ENCODE peak calls at places on chromosomes 1 and 21, in ten cellular contexts. E is NB4, S is bronchial epithelial cell, Z is choroid plexus epithelial cell, H is heart left ventricle, R is cardiac fibroblast, G is AG04450, Y is neural progenitor cell, W is ascending aorta, A is GM13976. T is an unnamed sample.

GRCh38 chr1:19772053-19772452 is 27.7 kb downstream of the TMCO4 start:
- DNase-seq in E (no peak), S (no peak), Z (no peak), H (no peak), R (no peak), G (no peak), Y (no peak), W (no peak), A (no peak), T (no peak)

GRCh38 chr1:115564201-115564600 is 77.6 kb upstream of the VANGL1 start:
- DNase-seq in E (no peak), S (no peak), Z (no peak), H (no peak), R (no peak), G (no peak), Y (peak; percentile 42), W (no peak), A (no peak), T (no peak)

GRCh38 chr21:32315511-32316362 is 17.1 kb downstream of the MRAP start:
- DNase-seq in E (no peak), S (no peak), Z (peak; percentile 35), H (no peak), R (no peak), G (no peak), Y (no peak), W (no peak), A (no peak), T (no peak)

GRCh38 chr21:16509466-16509865 is 779.7 kb downstream of the USP25 start:
- DNase-seq in E (no peak), S (no peak), Z (peak; percentile 16), H (no peak), R (no peak), G (no peak), Y (no peak), W (no peak), A (no peak), T (no peak)

GRCh38 chr1:153510984-153511410 is 24.8 kb downstream of the S100A6 start:
- DNase-seq in E (peak; percentile 84), S (peak; percentile 57), Z (peak; percentile 83), H (peak; percentile 84), R (peak; percentile 84), G (peak; percentile 42), Y (peak; percentile 92), W (no peak), A (peak; percentile 90), T (peak; percentile 89)

GRCh38 chr1:192678099-192678498 is 42.2 kb downstream of the RGS13 start:
- DNase-seq in E (no peak), S (no peak), Z (no peak), H (no peak), R (no peak), G (no peak), Y (no peak), W (no peak), A (no peak), T (no peak)

GRCh38 chr1:158999301-159000069 is 10.2 kb upstream of the IFI16 start:
- DNase-seq in E (no peak), S (peak; percentile 77), Z (peak; percentile 95), H (peak; percentile 83), R (peak; percentile 93), G (peak; percentile 81), Y (peak; percentile 90), W (no peak), A (no peak), T (no peak)

GRCh38 chr1:64867266-64867665 is 99.1 kb downstream of the JAK1 start:
- DNase-seq in E (no peak), S (no peak), Z (peak; percentile 28), H (no peak), R (no peak), G (no peak), Y (no peak), W (no peak), A (no peak), T (no peak)

GRCh38 chr1:201510734-201511133 is 3.8 kb upstream of the CSRP1 start:
- DNase-seq in E (no peak), S (no peak), Z (no peak), H (no peak), R (no peak), G (no peak), Y (no peak), W (no peak), A (peak; percentile 40), T (no peak)

GRCh38 chr1:109979489-109980091 is 5.0 kb upstream of the AHCYL1 start:
- DNase-seq in E (no peak), S (peak; percentile 67), Z (peak; percentile 52), H (no peak), R (peak; percentile 74), G (no peak), Y (no peak), W (no peak), A (no peak), T (no peak)

GRCh38 chr1:28412731-28413130 is 43.2 kb downstream of the PHACTR4 start:
- DNase-seq in E (no peak), S (no peak), Z (peak; percentile 30), H (no peak), R (no peak), G (no peak), Y (no peak), W (no peak), A (no peak), T (no peak)
- TF ChIP-seq CTCF in E (no peak), S (no peak), Z (peak; percentile 28), H (no peak), R (no peak), G (no peak), Y (no peak), W (no peak), A (no peak), T (no peak)

DNA sequence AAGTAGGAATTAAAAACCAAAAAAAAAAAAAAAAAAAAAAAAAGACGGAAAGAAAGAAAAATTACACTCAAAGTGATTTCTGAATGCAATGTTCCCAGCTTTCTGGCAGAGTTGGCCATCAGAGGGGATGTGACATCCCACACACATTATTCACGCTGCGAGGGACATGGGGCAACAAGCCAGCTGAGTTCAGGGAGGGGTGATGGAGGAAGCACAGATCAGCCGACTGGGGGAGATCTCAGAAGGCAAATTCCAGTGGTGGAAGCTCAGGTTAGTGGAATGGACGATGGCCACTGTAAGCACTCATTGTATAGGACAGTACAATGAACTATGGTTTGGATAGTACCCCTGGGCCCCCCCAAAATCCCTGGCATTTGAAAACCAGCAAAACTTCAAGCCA is 311.9 kb downstream of the PCP4 start:
- DNase-seq in E (no peak), S (no peak), Z (no peak), H (no peak), R (no peak), G (no peak), Y (no peak), W (no peak), A (no peak), T (no peak)
- TF ChIP-seq CTCF in E (no peak), S (no peak), Z (no peak), H (no peak), R (no peak), G (no peak), Y (no peak), W (no peak), A (no peak), T (no peak)

DNA sequence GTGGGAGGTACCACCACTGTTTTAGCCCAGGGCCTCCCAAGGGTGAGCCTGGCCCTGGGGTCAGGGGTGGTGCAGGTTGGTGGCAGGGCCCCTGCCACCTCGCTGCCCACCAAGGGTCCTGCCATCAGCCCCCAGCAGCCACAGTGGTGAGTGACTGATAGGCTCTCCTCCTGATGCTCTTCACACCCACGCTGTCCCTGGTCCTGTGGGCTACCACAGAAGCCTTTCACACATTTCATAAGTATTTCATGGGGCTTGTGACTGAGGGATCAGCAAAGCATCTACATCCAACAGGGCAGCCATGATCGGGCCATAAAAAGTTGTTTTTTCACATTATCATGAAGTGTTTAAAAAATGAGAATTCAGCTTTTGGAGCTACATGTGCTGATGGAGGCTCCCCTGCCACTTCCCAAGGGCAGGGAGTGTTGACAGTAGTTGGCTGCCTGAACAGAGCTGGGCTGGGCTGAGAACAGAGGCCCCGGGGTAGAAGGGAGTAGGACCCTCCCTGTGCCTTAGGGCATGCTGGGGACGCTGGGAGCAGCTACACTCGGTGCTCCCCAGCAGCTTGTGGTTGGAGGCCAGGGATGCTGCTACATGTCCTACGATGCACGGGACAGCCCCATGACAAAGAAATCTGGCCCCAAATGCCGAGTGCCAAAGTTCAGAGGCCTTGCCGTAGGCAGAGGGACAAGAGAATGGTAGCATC is 73.1 kb upstream of the TMEM51 start:
- DNase-seq in E (no peak), S (no peak), Z (no peak), H (no peak), R (no peak), G (no peak), Y (no peak), W (no peak), A (no peak), T (no peak)
- TF ChIP-seq CTCF in E (no peak), S (no peak), Z (no peak), H (no peak), R (no peak), G (no peak), Y (no peak), W (no peak), A (no peak), T (no peak)

GRCh38 chr1:21302747-21303715 is 12.8 kb upstream of the ECE1 start:
- DNase-seq in E (no peak), S (peak; percentile 58), Z (peak; percentile 87), H (no peak), R (peak; percentile 92), G (peak; percentile 77), Y (no peak), W (no peak), A (no peak), T (no peak)
- TF ChIP-seq CTCF in E (no peak), S (no peak), Z (no peak), H (no peak), R (peak; percentile 16), G (peak; percentile 9), Y (no peak), W (peak; percentile 10), A (no peak), T (no peak)

GRCh38 chr1:156419863-156420208 is 50.8 kb downstream of the RHBG start:
- DNase-seq in E (no peak), S (no peak), Z (no peak), H (no peak), R (no peak), G (no peak), Y (peak; percentile 68), W (no peak), A (peak; percentile 75), T (no peak)
- TF ChIP-seq CTCF in E (no peak), S (peak; percentile 2), Z (peak; percentile 14), H (no peak), R (no peak), G (peak; percentile 24), Y (peak; percentile 62), W (no peak), A (peak; percentile 16), T (peak; percentile 45)

T was measured in type B pancreatic cell.